ENCODE peak calls at places on chromosomes 6 and 20, in eight cellular contexts. S is psoas muscle, E is GM23338, M is heart left ventricle, Q is GM12878, Y is pancreas, O is AG10803, D is A549. K is an unnamed sample.

GRCh38 chr6:101090281-101090680 is 209.2 kb upstream of the ASCC3 start:
- DNase-seq in M (no peak), Q (no peak), S (no peak), D (no peak), E (no peak), Y (no peak), O (no peak), K (peak)

GRCh38 chr6:106959985-106960384 is 14.5 kb downstream of the CD24 start:
- DNase-seq in M (no peak), E (no peak), S (no peak), Y (no peak), Q (no peak), O (no peak), D (no peak), K (peak)

GRCh38 chr20:21564127-21564773 is 50.4 kb upstream of the NKX2-2 start:
- DNase-seq in E (no peak), Q (no peak), O (no peak), S (no peak), M (no peak), D (no peak), Y (peak), K (no peak)

GRCh38 chr6:107735906-107736635 is 88.0 kb downstream of the SCML4 start:
- DNase-seq in E (no peak), O (no peak), S (no peak), Y (no peak), Q (no peak), M (no peak), D (no peak), K (no peak)

GRCh38 chr6:88587158-88587537 is 376.3 kb downstream of the RNGTT start:
- DNase-seq in E (no peak), Y (no peak), Q (no peak), S (no peak), O (no peak), D (no peak), M (no peak), K (no peak)

GRCh38 chr6:105302617-105303128 is 100.2 kb downstream of the PREP start:
- DNase-seq in S (no peak), Y (no peak), E (peak), Q (no peak), D (no peak), O (peak), M (no peak), K (no peak)

GRCh38 chr20:21272279-21272678 is 30.9 kb upstream of the XRN2 start:
- DNase-seq in D (no peak), Y (no peak), O (peak), Q (no peak), M (no peak), E (no peak), S (no peak), K (peak)

GRCh38 chr20:57620274-57620990 is at the start of gene ZBP1:
- DNase-seq in D (no peak), E (no peak), Y (no peak), O (no peak), Q (peak), M (no peak), S (no peak), K (no peak)

GRCh38 chr6:73393278-73393677 is 1.4 kb upstream of the DDX43 start:
- DNase-seq in S (no peak), D (no peak), Y (no peak), O (no peak), M (no peak), E (no peak), Q (no peak), K (no peak)

GRCh38 chr20:41428285-41428684 is 61.7 kb upstream of the EMILIN3 start:
- DNase-seq in E (no peak), S (no peak), Y (no peak), Q (no peak), O (peak), D (peak), M (no peak), K (peak)

GRCh38 chr6:53825514-53826321 is 30.9 kb downstream of the LRRC1 start:
- DNase-seq in O (peak), Y (no peak), D (no peak), M (no peak), Q (no peak), E (no peak), S (no peak), K (no peak)

DNA sequence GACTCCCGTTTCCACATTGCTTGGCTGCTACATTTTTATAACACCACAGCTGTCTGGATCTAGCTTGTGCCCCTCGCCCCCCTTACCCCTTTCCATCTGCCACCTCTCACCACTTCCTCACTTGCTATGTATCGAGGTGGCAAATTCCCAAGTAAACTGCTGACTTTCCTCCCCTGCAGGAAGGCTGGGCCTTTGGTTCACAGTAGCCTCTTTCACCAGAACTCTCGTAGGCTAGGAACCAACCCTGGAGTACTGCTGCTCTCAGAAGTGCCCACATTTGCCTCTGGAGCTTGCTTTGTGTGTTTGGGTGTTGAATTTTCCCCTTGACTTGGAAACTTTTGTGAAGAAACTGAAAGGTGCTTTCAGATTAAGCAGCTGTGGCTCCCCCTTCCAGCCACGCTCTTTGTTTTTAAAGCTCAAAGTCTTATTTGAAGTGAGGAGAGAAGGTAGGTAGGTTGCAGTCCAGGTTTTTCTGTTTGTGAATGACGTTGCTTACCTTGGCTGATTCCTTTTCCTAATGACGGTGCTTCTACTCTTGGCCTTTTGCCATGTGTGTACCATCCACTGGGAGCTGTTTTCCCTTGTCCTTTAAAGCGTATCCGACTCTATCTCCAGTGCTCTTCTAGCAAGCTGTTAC is 90.4 kb downstream of the CARMIL1 start:
- DNase-seq in O (peak), E (peak), Q (no peak), M (no peak), S (no peak), D (no peak), Y (peak), K (peak)
- H3K4me3 ChIP-seq in O (no peak), E (no peak), Q (peak), M (no peak), S (no peak), D (no peak), Y (no peak), K (no peak)

DNA sequence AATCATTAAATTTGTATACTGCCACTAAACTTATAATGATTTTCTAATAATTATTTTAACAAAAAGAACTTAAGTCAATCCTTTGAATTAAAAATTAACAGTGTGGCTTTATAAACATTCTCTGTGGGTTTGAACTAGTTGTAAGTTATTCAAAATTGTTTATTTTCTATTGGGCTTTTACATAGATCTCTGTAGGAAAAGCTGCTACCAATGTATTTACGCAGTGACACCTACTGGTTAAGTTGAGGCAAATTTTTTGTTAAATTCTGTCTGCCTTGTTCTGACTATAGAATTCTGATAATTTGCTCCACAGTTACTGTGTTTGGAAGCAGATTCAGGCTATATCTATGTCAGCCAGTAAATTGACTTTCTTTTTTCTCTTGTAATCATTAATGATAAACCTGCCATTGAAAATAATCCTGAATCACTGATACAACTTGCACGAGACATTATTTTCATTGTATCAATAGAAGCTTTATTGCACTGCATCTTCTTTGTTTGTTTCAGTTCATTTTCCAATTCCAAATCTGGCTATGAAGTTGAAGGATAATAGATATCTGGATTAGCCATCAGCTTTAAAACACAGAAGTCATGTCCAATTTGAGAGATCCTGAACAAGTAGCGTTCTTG is 66.0 kb upstream of the UTRN start:
- DNase-seq in Y (no peak), S (no peak), Q (peak), O (peak), D (peak), M (no peak), E (peak), K (peak)
- TF ChIP-seq CTCF in Y (peak), S (peak), Q (peak), O (peak), D (peak), M (peak), E (peak), K (peak)

GRCh38 chr6:10520468-10520867 is 683 bp upstream of the GCNT2 start:
- DNase-seq in Q (no peak), E (peak), S (no peak), D (no peak), M (no peak), Y (no peak), O (no peak), K (peak)
- H3K4me3 ChIP-seq in Q (peak), E (peak), S (peak), D (peak), M (peak), Y (no peak), O (no peak), K (peak)

DNA sequence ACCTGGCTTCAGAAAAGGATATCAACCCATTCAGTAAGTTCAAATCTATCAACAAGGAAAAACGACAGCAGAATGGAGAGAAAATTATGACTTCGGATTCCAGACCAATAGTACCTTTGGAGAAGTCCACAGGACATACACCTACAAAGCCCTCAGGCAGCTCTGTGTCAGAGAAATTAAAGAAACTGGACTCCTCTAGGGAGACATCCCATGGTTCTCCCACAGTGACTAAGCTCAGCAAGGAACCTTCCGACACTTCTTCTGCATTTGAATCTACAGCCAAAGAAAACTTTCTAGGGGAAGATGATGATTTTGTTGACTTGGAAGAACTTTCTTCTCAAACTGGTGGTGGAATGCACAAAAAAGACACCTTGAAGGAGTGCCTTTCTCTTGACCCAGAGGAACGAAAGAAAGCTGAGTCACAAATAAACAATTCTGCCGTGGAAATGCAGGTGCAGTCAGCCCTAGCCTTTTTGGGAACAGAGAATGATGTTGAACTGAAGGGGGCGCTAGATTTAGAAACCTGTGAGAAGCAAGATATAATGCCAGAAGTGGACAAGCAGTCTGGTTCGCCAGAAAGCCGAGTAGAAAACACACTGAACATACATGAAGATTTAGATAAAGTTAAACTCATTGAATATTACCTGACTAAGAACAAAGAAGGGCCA is 67.4 kb upstream of the HINT3 start:
- DNase-seq in S (no peak), Q (no peak), E (peak), O (peak), Y (no peak), M (no peak), D (no peak), K (peak)
- TF ChIP-seq CTCF in S (peak), Q (peak), E (peak), O (peak), Y (peak), M (peak), D (peak), K (peak)

GRCh38 chr6:21022343-21023107 is 488.3 kb downstream of the CDKAL1 start:
- DNase-seq in Y (peak), E (peak), O (no peak), M (no peak), Q (peak), S (no peak), D (no peak), K (peak)
- H3K4me3 ChIP-seq in Y (no peak), E (no peak), O (no peak), M (no peak), Q (no peak), S (no peak), D (no peak), K (peak)

DNA sequence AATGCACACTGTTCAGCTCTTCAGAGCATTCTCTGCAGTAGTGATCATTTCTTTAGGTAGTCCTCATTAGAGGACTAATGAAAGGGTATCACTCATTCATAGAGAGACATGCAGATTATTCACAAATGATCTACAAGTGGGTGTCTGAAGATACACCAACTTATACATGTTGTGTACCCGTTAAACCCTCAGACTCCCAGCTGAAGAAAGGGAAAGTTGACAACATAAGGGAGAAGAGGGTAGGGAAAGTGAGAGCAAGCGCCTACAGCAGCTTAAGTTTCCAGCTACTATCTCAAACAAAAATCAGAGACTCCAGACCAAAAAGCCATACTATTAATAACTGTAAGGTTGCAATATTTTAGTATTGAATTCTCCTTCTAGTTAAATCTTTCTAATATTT is 37.1 kb downstream of the FAXC start:
- DNase-seq in E (no peak), S (no peak), O (no peak), M (no peak), D (no peak), Y (no peak), Q (no peak), K (no peak)
- TF ChIP-seq CTCF in E (no peak), S (no peak), O (no peak), M (no peak), D (no peak), Y (no peak), Q (no peak), K (no peak)

GRCh38 chr20:13006825-13007224 is 1.9 kb upstream of the SPTLC3 start:
- DNase-seq in Y (no peak), Q (no peak), M (no peak), E (no peak), D (no peak), S (no peak), O (peak), K (peak)
- H3K4me3 ChIP-seq in Y (no peak), Q (no peak), M (no peak), E (no peak), D (no peak), S (no peak), O (no peak), K (no peak)

GRCh38 chr20:46951840-46952497 is 57.3 kb downstream of the EYA2 start:
- DNase-seq in M (no peak), E (peak), S (no peak), Y (no peak), Q (no peak), O (peak), D (no peak), K (peak)
- TF ChIP-seq CTCF in M (no peak), E (no peak), S (no peak), Y (no peak), Q (no peak), O (no peak), D (no peak), K (no peak)

DNA sequence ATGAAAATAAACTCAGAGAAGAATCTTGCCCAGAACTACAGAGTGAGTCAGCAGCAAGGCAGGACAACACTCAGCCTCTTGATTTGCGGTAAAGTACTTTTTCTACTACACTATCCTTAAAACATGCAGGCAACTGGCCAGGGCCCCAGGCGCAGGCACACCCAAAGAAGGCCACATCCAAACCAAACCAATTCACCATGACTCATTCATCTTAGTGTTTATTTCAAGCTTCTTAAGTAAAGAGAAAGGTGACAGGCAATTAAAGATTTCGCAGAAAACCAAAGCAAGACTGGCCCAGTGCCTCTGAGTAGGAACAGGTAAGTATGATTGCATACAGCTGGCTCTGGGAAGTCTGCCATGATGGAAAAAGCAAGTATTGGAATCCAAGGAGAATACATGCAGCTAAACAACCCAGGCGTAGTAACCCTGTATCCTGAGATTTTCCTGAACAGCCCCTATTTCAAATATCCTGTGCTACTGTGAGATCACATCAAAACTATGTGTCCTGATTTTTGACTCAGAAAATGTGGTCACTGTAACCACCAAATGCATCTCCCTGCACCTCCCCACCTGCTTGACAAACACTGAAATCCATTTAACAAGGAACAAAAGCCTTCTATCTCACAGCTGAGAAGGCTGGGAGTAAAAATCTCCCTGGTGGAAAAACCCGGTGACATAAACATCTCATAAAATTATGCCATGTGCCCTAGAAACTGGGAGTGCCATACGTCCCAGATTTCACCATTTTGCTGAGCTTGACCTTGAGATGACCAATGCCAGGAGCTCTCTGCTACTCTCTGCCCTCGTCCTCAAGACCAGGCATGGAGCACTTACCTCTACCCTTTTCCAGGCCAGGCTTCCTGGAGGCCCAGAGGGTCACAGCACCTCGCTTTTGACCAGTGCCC is 12.4 kb downstream of the WFDC3 start:
- DNase-seq in S (peak), M (peak), E (no peak), O (peak), Y (peak), D (peak), Q (no peak), K (peak)
- H3K4me3 ChIP-seq in S (no peak), M (no peak), E (no peak), O (no peak), Y (no peak), D (no peak), Q (no peak), K (no peak)

GRCh38 chr6:131929227-131929626 is 21.9 kb downstream of the CCN2 start:
- DNase-seq in D (no peak), S (no peak), Q (no peak), Y (no peak), M (no peak), E (peak), O (no peak), K (no peak)
- TF ChIP-seq CTCF in D (no peak), S (no peak), Q (peak), Y (no peak), M (no peak), E (peak), O (no peak), K (no peak)